ENCODE peak calls at places on chromosomes 4 and X, in six cellular contexts. H is activated CD8-positive, alpha-beta T cell treated with anti-CD3 and anti-CD28 coated beads, Interleukin-2, amount 10 ng/mL, durations not matched to agents 7 days and 5 days; Y is NB4; T is astrocyte of the hippocampus; W is Ammon's horn; B is HT-29. E is an unnamed sample.

GRCh38 chr4:67052981-67053380 is 492.3 kb downstream of the CENPC start:
- DNase-seq in H (no peak), Y (no peak), T (no peak), W (no peak), B (no peak), E (no peak)

GRCh38 chr4:15729910-15730533 is 27.2 kb downstream of the BST1 start:
- DNase-seq in H (peak; percentile 60), Y (peak; percentile 75), T (peak; percentile 65), W (peak; percentile 63), B (peak; percentile 54), E (no peak)

GRCh38 chr4:136505020-136505419 is 1027.3 kb downstream of the PCDH18 start:
- DNase-seq in H (no peak), Y (no peak), T (no peak), W (no peak), B (no peak), E (peak; percentile 1)

GRCh38 chr4:140049024-140049923 is 104.7 kb downstream of the MAML3 start:
- DNase-seq in H (peak; percentile 73), Y (peak; percentile 63), T (peak; percentile 66), W (peak; percentile 84), B (peak; percentile 82), E (no peak)

GRCh38 chr4:160423879-160424451 is 1321.1 kb downstream of the RAPGEF2 start:
- DNase-seq in H (no peak), Y (peak; percentile 25), T (no peak), W (no peak), B (no peak), E (no peak)

GRCh38 chrX:71997320-71997719 is 86.7 kb downstream of the NHSL2 start:
- DNase-seq in H (no peak), Y (no peak), T (peak; percentile 22), W (no peak), B (no peak), E (no peak)

GRCh38 chrX:130106071-130106470 is 4.2 kb downstream of the ELF4 start:
- DNase-seq in H (no peak), Y (no peak), T (no peak), W (no peak), B (no peak), E (no peak)

GRCh38 chrX:118824173-118824782 is 654 bp downstream of the ZCCHC12 start:
- DNase-seq in H (no peak), Y (peak; percentile 71), T (no peak), W (no peak), B (no peak), E (no peak)

GRCh38 chr4:1116837-1117236 is 3.5 kb upstream of the RNF212 start:
- DNase-seq in H (no peak), Y (peak; percentile 22), T (peak; percentile 66), W (peak; percentile 59), B (no peak), E (peak; percentile 19)

GRCh38 chr4:89161841-89162240 is 50.5 kb downstream of the TIGD2 start:
- DNase-seq in H (no peak), Y (no peak), T (peak; percentile 24), W (no peak), B (no peak), E (no peak)

GRCh38 chr4:184746532-184746870 is 12.6 kb upstream of the CENPU start:
- DNase-seq in H (no peak), Y (no peak), T (peak; percentile 87), W (no peak), B (peak; percentile 53), E (peak; percentile 81)

GRCh38 chr4:146243141-146243882 is 29.0 kb downstream of the REELD1 start:
- DNase-seq in H (peak; percentile 55), Y (peak; percentile 19), T (no peak), W (peak; percentile 30), B (no peak), E (no peak)

E was measured in astrocyte of the cerebellum.